ENCODE peak calls at places on chromosome 3, in ten cellular contexts. R is tibial artery, F is colonic mucosa, Q is stomach, S is ovary, L is right lobe of liver, B is AG04450, N is ascending aorta, I is astrocyte, J is cardiac muscle cell. K is an unnamed sample. For H3K9me3, the result is how much of the 10 kb centered on the place peaks cover.

GRCh38 chr3:42638339-42638842 is 15.1 kb upstream of the ZBTB47 start:
- DNase-seq in J (no peak), B (no peak), F (no peak), I (no peak), N (no peak), S (no peak), Q (no peak), R (no peak), L (no peak), K (no peak)

GRCh38 chr3:175670572-175670971 is 811.4 kb downstream of the NAALADL2 start:
- DNase-seq in L (no peak), F (no peak), J (no peak), N (no peak), R (no peak), Q (no peak), I (peak), B (no peak), S (no peak), K (no peak)

GRCh38 chr3:141425523-141426233 is 57.4 kb downstream of the ZBTB38 start:
- DNase-seq in R (no peak), B (no peak), N (no peak), F (no peak), L (no peak), I (peak), J (no peak), S (no peak), Q (no peak), K (no peak)

GRCh38 chr3:59783468-59783988 is 733.7 kb upstream of the CFAP20DC start:
- DNase-seq in B (no peak), I (no peak), R (no peak), L (no peak), F (no peak), J (no peak), S (no peak), N (no peak), Q (no peak), K (no peak)

GRCh38 chr3:87167634-87168456 is 59.3 kb upstream of the CHMP2B start:
- DNase-seq in R (no peak), I (peak), B (no peak), F (peak), N (no peak), J (peak), S (peak), L (no peak), Q (no peak), K (no peak)

GRCh38 chr3:60698117-60698516 is 553.1 kb downstream of the FHIT start:
- DNase-seq in R (no peak), F (no peak), I (no peak), S (no peak), J (no peak), L (no peak), B (no peak), N (no peak), Q (no peak), K (no peak)

GRCh38 chr3:144968951-144969350 is 997.3 kb downstream of the DIPK2A start:
- DNase-seq in Q (no peak), J (no peak), S (no peak), N (no peak), F (no peak), R (no peak), I (no peak), L (no peak), B (no peak), K (no peak)

GRCh38 chr3:133930341-133930933 is 34.8 kb upstream of the RAB6B start:
- DNase-seq in Q (no peak), J (peak), I (peak), N (no peak), L (no peak), F (peak), R (no peak), S (no peak), B (no peak), K (no peak)

GRCh38 chr3:141407043-141407442 is 38.7 kb downstream of the ZBTB38 start:
- DNase-seq in J (peak), B (peak), I (peak), F (peak), Q (no peak), N (no peak), S (peak), L (no peak), R (peak), K (no peak)

GRCh38 chr3:169699070-169699469 is 35.6 kb upstream of the MECOM start:
- DNase-seq in J (peak), F (no peak), I (peak), Q (no peak), B (no peak), R (no peak), N (no peak), L (no peak), S (no peak), K (no peak)

GRCh38 chr3:103950676-103951075 is 1416.0 kb upstream of the ALCAM start:
- DNase-seq in F (no peak), R (no peak), Q (no peak), N (no peak), S (no peak), I (no peak), J (no peak), B (no peak), L (no peak), K (no peak)

GRCh38 chr3:196287066-196287404 is 491 bp downstream of the PCYT1A start:
- DNase-seq in B (no peak), I (peak), L (no peak), N (no peak), Q (no peak), R (no peak), S (no peak), F (peak), J (peak), K (no peak)

GRCh38 chr3:68306571-68306970 is 625.8 kb downstream of the TAFA4 start:
- DNase-seq in B (no peak), L (no peak), F (peak), Q (no peak), S (no peak), J (no peak), R (no peak), I (no peak), N (no peak), K (no peak)

GRCh38 chr3:37996785-37997301 is 6.3 kb downstream of the VILL start:
- DNase-seq in F (peak), B (peak), N (no peak), Q (peak), I (peak), L (peak), J (peak), S (peak), R (peak), K (peak)

GRCh38 chr3:57227930-57228733 is 603 bp downstream of the APPL1 start:
- DNase-seq in J (peak), F (peak), N (no peak), R (peak), Q (peak), S (peak), L (peak), I (peak), B (no peak), K (peak)

GRCh38 chr3:29140706-29141105 is 140.2 kb upstream of the RBMS3 start:
- DNase-seq in R (no peak), L (no peak), J (peak), I (no peak), N (no peak), B (no peak), F (no peak), Q (no peak), S (peak), K (no peak)

GRCh38 chr3:111047812-111048435 is 23.7 kb upstream of the NECTIN3 start:
- DNase-seq in S (no peak), J (no peak), N (no peak), I (no peak), F (no peak), Q (no peak), R (no peak), B (no peak), L (no peak), K (no peak)

GRCh38 chr3:111047053-111047452 is 24.6 kb upstream of the NECTIN3 start:
- DNase-seq in F (no peak), B (no peak), N (no peak), R (no peak), L (no peak), Q (no peak), S (no peak), J (no peak), I (no peak), K (no peak)

GRCh38 chr3:111040959-111041358 is 30.7 kb upstream of the NECTIN3 start:
- DNase-seq in N (no peak), B (no peak), S (no peak), Q (no peak), L (no peak), F (no peak), J (no peak), I (no peak), R (no peak), K (no peak)

GRCh38 chr3:111051354-111051753 is 20.3 kb upstream of the NECTIN3 start:
- DNase-seq in I (no peak), L (no peak), S (no peak), Q (no peak), R (no peak), J (no peak), N (no peak), F (no peak), B (no peak), K (no peak)

GRCh38 chr3:111045564-111045963 is 26.1 kb upstream of the NECTIN3 start:
- DNase-seq in L (no peak), R (no peak), S (no peak), Q (no peak), B (no peak), I (peak), J (peak), F (no peak), N (no peak), K (no peak)
- H3K9me3 ChIP-seq in L (under half), R (under half), S (under half), Q (under half), B (under half), I (under half), J (under half), F (under half), N (under half), K (under half)

GRCh38 chr3:183284570-183284969 is 31.5 kb downstream of the B3GNT5 start:
- DNase-seq in N (no peak), F (no peak), B (no peak), R (no peak), J (no peak), S (no peak), I (no peak), Q (no peak), L (no peak), K (no peak)
- H3K27ac ChIP-seq in N (peak), F (no peak), B (no peak), R (no peak), J (no peak), S (no peak), I (no peak), Q (peak), L (no peak), K (no peak)

DNA sequence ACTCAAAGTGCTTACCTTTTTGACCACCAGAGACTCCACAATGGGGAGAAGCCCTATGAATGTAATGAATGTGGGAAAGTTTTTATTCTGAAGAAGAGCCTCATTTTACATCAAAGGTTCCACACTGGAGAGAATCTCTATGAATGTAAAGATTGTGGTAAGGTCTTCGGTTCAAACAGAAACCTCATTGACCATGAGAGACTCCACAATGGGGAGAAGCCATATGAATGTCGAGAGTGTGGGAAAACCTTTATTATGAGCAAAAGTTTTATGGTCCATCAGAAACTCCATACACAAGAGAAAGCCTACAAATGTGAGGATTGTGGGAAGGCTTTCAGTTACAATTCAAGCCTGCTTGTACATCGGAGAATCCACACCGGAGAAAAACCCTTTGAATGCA is 5.5 kb upstream of the ZNF35 start:
- DNase-seq in Q (no peak), F (no peak), L (no peak), N (no peak), S (no peak), B (no peak), R (no peak), I (no peak), J (no peak), K (no peak)
- H3K9me3 ChIP-seq in Q (half or more), F (under half), L (under half), N (under half), S (under half), B (under half), R (under half), I (under half), J (under half), K (half or more)

DNA sequence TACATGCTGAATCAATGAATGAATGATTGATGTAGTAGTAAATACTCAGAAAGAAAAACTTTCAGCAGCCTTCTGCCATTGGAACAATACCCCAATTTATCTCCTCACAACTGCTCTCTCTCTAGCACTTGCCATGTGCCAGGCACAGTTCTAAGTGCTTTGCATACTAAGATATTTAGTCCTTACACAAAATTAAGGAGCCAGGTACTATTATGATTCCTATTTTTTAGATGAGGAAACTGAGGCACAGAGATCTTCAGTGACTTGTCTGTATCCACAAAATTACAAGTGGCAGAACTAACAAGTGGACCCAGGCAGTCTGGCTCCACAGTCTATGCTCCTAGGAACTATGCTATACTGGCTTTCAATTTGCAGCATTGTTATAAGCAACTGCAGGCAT is 279.2 kb downstream of the LSAMP start:
- DNase-seq in N (no peak), S (no peak), R (no peak), I (no peak), J (no peak), Q (no peak), F (no peak), B (no peak), L (no peak), K (no peak)
- H3K27ac ChIP-seq in N (no peak), S (no peak), R (no peak), I (no peak), J (no peak), Q (no peak), F (no peak), B (no peak), L (no peak), K (no peak)

DNA sequence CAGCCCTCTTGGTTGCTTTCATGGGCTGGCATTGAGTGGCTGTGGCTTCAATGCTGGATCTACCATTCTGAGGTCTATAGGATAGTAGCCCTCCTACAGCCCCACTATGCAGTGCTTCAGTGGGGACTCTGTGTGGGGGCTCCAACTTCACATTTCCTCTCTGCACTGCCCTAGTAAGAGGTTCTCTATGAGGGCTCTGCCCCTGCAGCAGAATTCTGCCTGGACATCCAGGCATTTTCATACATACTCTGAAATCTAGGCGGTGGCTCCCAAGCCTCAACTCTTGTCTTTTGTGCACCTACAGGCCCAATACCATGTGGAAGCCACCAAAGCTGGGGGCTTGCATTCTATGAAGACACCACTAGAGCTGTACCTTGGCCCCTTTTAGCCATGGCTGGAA is 195.8 kb downstream of the IGSF11 start:
- DNase-seq in L (no peak), I (no peak), B (no peak), S (no peak), J (no peak), R (no peak), F (no peak), N (no peak), Q (no peak), K (no peak)
- H3K9me3 ChIP-seq in L (under half), I (under half), B (under half), S (under half), J (under half), R (under half), F (under half), N (under half), Q (under half), K (under half)

DNA sequence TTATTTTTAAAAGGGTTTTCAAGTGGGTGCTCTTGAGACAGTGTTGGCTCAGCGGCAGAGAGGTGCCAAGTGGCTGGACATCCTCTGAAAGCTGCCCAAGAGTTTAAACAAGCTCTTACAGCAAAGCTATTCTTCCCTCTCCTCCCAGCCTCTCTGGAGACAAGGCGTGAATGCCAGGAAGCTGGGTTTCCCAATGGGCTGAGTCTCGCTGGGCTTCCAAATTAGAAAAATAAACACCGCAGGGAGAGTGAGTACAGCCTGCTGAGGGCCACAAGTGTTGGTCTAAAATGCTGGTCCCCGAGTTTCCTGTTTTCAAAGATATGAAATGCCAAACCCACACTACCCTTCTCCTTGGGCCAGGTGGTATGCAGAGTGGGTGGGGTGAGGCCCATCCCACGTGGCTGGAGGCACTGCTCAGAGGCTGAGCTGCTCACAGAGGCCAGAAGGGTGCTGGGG is 36.4 kb downstream of the ZDHHC3 start:
- DNase-seq in F (no peak), R (no peak), Q (no peak), S (no peak), J (peak), B (no peak), I (peak), N (no peak), L (no peak), K (no peak)
- H3K27ac ChIP-seq in F (no peak), R (no peak), Q (no peak), S (no peak), J (no peak), B (peak), I (no peak), N (no peak), L (no peak), K (no peak)

GRCh38 chr3:138768946-138769345 is 65.8 kb downstream of the PIK3CB start:
- DNase-seq in I (no peak), Q (no peak), N (no peak), F (no peak), S (no peak), J (no peak), L (no peak), R (no peak), B (no peak), K (no peak)
- H3K9me3 ChIP-seq in I (under half), Q (under half), N (under half), F (under half), S (under half), J (under half), L (under half), R (under half), B (under half), K (under half)

DNA sequence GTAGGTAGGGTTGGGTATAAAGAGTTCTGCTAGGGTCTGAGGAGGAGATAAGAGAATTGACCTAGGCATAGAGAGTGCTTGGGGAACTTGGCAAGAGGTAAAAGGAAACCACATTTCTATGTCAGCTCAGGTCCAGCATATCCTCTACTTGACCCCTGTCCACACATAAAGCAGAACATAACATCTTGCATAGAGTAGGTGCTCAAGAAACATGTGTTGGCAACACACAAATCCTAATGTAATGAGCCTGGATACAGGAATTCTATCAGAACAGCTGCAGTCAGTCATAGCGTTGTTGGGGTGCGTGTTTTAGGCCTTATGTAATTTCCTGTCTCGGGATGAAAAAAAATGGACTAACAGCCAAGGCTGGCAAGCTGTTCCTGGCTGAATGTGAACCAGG is 35.0 kb upstream of the PLCL2 start:
- DNase-seq in S (no peak), F (no peak), R (peak), Q (no peak), J (peak), I (peak), L (no peak), B (peak), N (no peak), K (no peak)
- H3K27ac ChIP-seq in S (no peak), F (no peak), R (no peak), Q (peak), J (no peak), I (no peak), L (no peak), B (no peak), N (no peak), K (no peak)